ENCODE peak calls at places on chromosomes 4 and X, in nine cellular contexts. D is OCI-LY7; Q is CD4-positive, CD25-positive, alpha-beta regulatory T cell; Z is cardiac muscle cell; X is heart left ventricle; M is upper lobe of right lung; T is colonic mucosa; R is tibial artery; H is breast epithelium. J is an unnamed sample.

GRCh38 chr4:44804301-44804700 is 77.9 kb upstream of the GNPDA2 start:
- DNase-seq in T (no peak), H (no peak), X (no peak), Z (no peak), Q (no peak), M (no peak), R (no peak), D (no peak), J (no peak)

GRCh38 chr4:1571986-1572385 is 112.1 kb downstream of the FAM53A start:
- DNase-seq in X (no peak), T (no peak), Z (no peak), Q (no peak), M (no peak), D (no peak), H (no peak), R (no peak), J (no peak)

GRCh38 chr4:40199179-40199670 is 2.4 kb downstream of the RHOH start:
- DNase-seq in R (no peak), T (no peak), X (no peak), Z (no peak), M (no peak), Q (peak; percentile 69), D (peak; percentile 58), H (no peak), J (no peak)

GRCh38 chrX:70979136-70979762 is 48.4 kb upstream of the SLC7A3 start:
- DNase-seq in R (no peak), X (no peak), Z (peak; percentile 61), Q (peak; percentile 2), H (no peak), D (no peak), M (no peak), T (no peak), J (no peak)

GRCh38 chr4:174423257-174423944 is 98.9 kb downstream of the HPGD start:
- DNase-seq in T (peak; percentile 25), X (no peak), Z (peak; percentile 69), M (no peak), D (no peak), R (peak; percentile 42), Q (no peak), H (no peak), J (no peak)

GRCh38 chr4:130632731-130633604 is 1537.0 kb downstream of the C4orf33 start:
- DNase-seq in Q (no peak), X (no peak), H (no peak), Z (no peak), T (no peak), M (no peak), R (no peak), D (no peak), J (no peak)

GRCh38 chr4:17817027-17817426 is 6.2 kb downstream of the NCAPG start:
- DNase-seq in M (no peak), Q (peak; percentile 72), X (no peak), H (no peak), D (peak; percentile 46), Z (peak; percentile 88), T (no peak), R (no peak), J (no peak)

GRCh38 chr4:158722917-158723793 is at the start of gene PPID:
- DNase-seq in R (peak; percentile 80), Z (peak; percentile 78), X (peak; percentile 92), Q (peak; percentile 91), D (peak; percentile 85), M (peak; percentile 93), T (peak; percentile 92), H (peak; percentile 54), J (peak; percentile 66)

GRCh38 chrX:19174401-19175025 is 52.2 kb upstream of the ADGRG2 start:
- DNase-seq in T (no peak), Z (peak; percentile 12), R (peak; percentile 28), H (no peak), M (no peak), X (no peak), D (no peak), Q (no peak), J (no peak)

GRCh38 chr4:53956053-53956452 is 108.4 kb downstream of the CHIC2 start:
- DNase-seq in T (no peak), X (no peak), M (no peak), D (no peak), Z (no peak), Q (no peak), H (no peak), R (no peak), J (no peak)

GRCh38 chr4:7289619-7290018 is 97.3 kb downstream of the SORCS2 start:
- DNase-seq in X (no peak), D (no peak), Q (no peak), H (no peak), M (no peak), R (no peak), Z (no peak), T (no peak), J (no peak)

GRCh38 chrX:154804957-154805695 is at the start of gene MPP1:
- DNase-seq in H (peak; percentile 32), Q (peak; percentile 78), D (peak; percentile 62), M (peak; percentile 88), Z (peak; percentile 85), X (peak; percentile 86), T (peak; percentile 76), R (peak; percentile 58), J (peak; percentile 59)

GRCh38 chr4:71241467-71242401 is 97.1 kb upstream of the SLC4A4 start:
- DNase-seq in M (peak; percentile 73), H (no peak), D (no peak), R (no peak), Z (no peak), X (no peak), T (no peak), Q (no peak), J (no peak)

GRCh38 chr4:177128306-177128705 is 181.4 kb upstream of the NEIL3 start:
- DNase-seq in X (no peak), M (no peak), H (no peak), D (no peak), T (no peak), R (no peak), Q (no peak), Z (peak; percentile 57), J (no peak)

GRCh38 chr4:83213640-83214039 is 71.0 kb downstream of the COQ2 start:
- DNase-seq in M (no peak), D (no peak), Z (no peak), Q (no peak), H (no peak), X (no peak), R (no peak), T (no peak), J (no peak)

GRCh38 chr4:75696551-75696950 is 23.3 kb upstream of the G3BP2 start:
- DNase-seq in H (no peak), T (no peak), D (no peak), X (no peak), Z (no peak), M (no peak), R (no peak), Q (no peak), J (no peak)

GRCh38 chr4:75699299-75699698 is 25.1 kb upstream of the USO1 start:
- DNase-seq in X (no peak), D (no peak), T (no peak), M (no peak), H (no peak), Z (no peak), Q (peak; percentile 16), R (no peak), J (no peak)

GRCh38 chr4:75698963-75699228 is 25.5 kb upstream of the USO1 start:
- DNase-seq in M (no peak), H (no peak), D (no peak), Z (no peak), R (no peak), T (no peak), X (no peak), Q (peak; percentile 16), J (no peak)

GRCh38 chr4:75696036-75696435 is 22.8 kb upstream of the G3BP2 start:
- DNase-seq in D (no peak), X (no peak), Z (no peak), R (no peak), Q (peak; percentile 55), H (no peak), M (no peak), T (peak; percentile 70), J (no peak)

GRCh38 chr4:75698162-75698962 is 25.2 kb upstream of the G3BP2 start:
- DNase-seq in H (no peak), M (no peak), Q (peak; percentile 45), R (no peak), X (no peak), T (no peak), D (peak; percentile 53), Z (no peak), J (no peak)
- H3K4me1 ChIP-seq in H (no peaks in the 10 kb centered on the region), M (peaks cover 4% of the 10 kb centered on the region), Q (peaks cover 21% of the 10 kb centered on the region), R (no peaks in the 10 kb centered on the region), X (no peaks in the 10 kb centered on the region), T (peaks cover 3% of the 10 kb centered on the region), D (peaks cover 13% of the 10 kb centered on the region), Z (no peaks in the 10 kb centered on the region), J (peaks cover 17% of the 10 kb centered on the region)

GRCh38 chr4:19437008-19437407 is 814.7 kb upstream of the SLIT2 start:
- DNase-seq in X (no peak), H (no peak), T (no peak), Z (no peak), M (no peak), Q (no peak), D (no peak), R (no peak), J (no peak)
- H3K9me3 ChIP-seq in X (peaks cover 11% of the 10 kb centered on the region), H (peaks cover 4% of the 10 kb centered on the region), T (no peaks in the 10 kb centered on the region), Z (no peaks in the 10 kb centered on the region), M (no peaks in the 10 kb centered on the region), Q (no peaks in the 10 kb centered on the region), D (no peaks in the 10 kb centered on the region), R (no peaks in the 10 kb centered on the region), J (no peaks in the 10 kb centered on the region)

GRCh38 chrX:66833426-66833825 is 194.5 kb upstream of the EDA2R start:
- DNase-seq in Z (no peak), H (no peak), D (no peak), X (no peak), R (no peak), M (no peak), T (no peak), Q (peak; percentile 1), J (no peak)
- H3K4me1 ChIP-seq in Z (no peaks in the 10 kb centered on the region), H (no peaks in the 10 kb centered on the region), D (no peaks in the 10 kb centered on the region), X (no peaks in the 10 kb centered on the region), R (no peaks in the 10 kb centered on the region), M (no peaks in the 10 kb centered on the region), T (no peaks in the 10 kb centered on the region), Q (no peaks in the 10 kb centered on the region), J (no peaks in the 10 kb centered on the region)

GRCh38 chrX:34146906-34147305 is 14.8 kb upstream of the FAM47A start:
- DNase-seq in H (no peak), X (no peak), Z (no peak), T (no peak), Q (no peak), D (no peak), M (no peak), R (no peak), J (no peak)
- H3K9me3 ChIP-seq in H (no peaks in the 10 kb centered on the region), X (no peaks in the 10 kb centered on the region), Z (no peaks in the 10 kb centered on the region), T (no peaks in the 10 kb centered on the region), Q (no peaks in the 10 kb centered on the region), D (no peaks in the 10 kb centered on the region), M (no peaks in the 10 kb centered on the region), R (no peaks in the 10 kb centered on the region), J (no peaks in the 10 kb centered on the region)

GRCh38 chrX:40607381-40607780 is 15.8 kb upstream of the MPC1L start:
- DNase-seq in D (no peak), X (no peak), Z (peak; percentile 9), Q (no peak), H (no peak), M (no peak), R (no peak), T (no peak), J (no peak)
- H3K4me1 ChIP-seq in D (no peaks in the 10 kb centered on the region), X (no peaks in the 10 kb centered on the region), Z (no peaks in the 10 kb centered on the region), Q (no peaks in the 10 kb centered on the region), H (no peaks in the 10 kb centered on the region), M (no peaks in the 10 kb centered on the region), R (no peaks in the 10 kb centered on the region), T (no peaks in the 10 kb centered on the region), J (no peaks in the 10 kb centered on the region)

GRCh38 chrX:56288607-56289006 is 56.5 kb downstream of the KLF8 start:
- DNase-seq in D (no peak), Q (no peak), M (no peak), H (no peak), X (no peak), T (no peak), R (no peak), Z (no peak), J (no peak)
- H3K9me3 ChIP-seq in D (no peaks in the 10 kb centered on the region), Q (no peaks in the 10 kb centered on the region), M (no peaks in the 10 kb centered on the region), H (no peaks in the 10 kb centered on the region), X (no peaks in the 10 kb centered on the region), T (no peaks in the 10 kb centered on the region), R (no peaks in the 10 kb centered on the region), Z (peaks cover 3% of the 10 kb centered on the region), J (no peaks in the 10 kb centered on the region)

J was measured in effector memory CD4-positive, alpha-beta T cell.